ENCODE peak calls at places on chromosomes 11 and 22, in nine cellular contexts. F is Peyer's patch, B is bronchial epithelial cell, K is tibial artery, L is kidney, E is endodermal cell, A is cardiac muscle cell, R is MG63, W is left ventricle myocardium inferior. V is an unnamed sample.

GRCh38 chr11:33775832-33776231 is 1.5 kb upstream of the FBXO3 start:
- DNase-seq in W (no peak), E (no peak), B (peak), K (no peak), F (no peak), L (no peak), R (no peak), A (no peak), V (no peak)

GRCh38 chr22:24951942-24952836 is at the start of gene KIAA1671:
- DNase-seq in R (peak), B (peak), A (peak), K (peak), W (peak), F (peak), L (peak), E (peak), V (no peak)

GRCh38 chr11:128187829-128188228 is 399.5 kb downstream of the ETS1 start:
- DNase-seq in B (peak), W (no peak), A (no peak), R (no peak), K (no peak), L (no peak), F (no peak), E (no peak), V (no peak)

GRCh38 chr11:131914299-131914902 is 544.0 kb downstream of the NTM start:
- DNase-seq in L (no peak), F (no peak), E (no peak), B (no peak), W (no peak), R (no peak), A (peak), K (no peak), V (no peak)

GRCh38 chr11:61069427-61069826 is 32.9 kb upstream of the CD5 start:
- DNase-seq in W (no peak), E (peak), A (no peak), R (no peak), F (no peak), K (no peak), B (no peak), L (no peak), V (no peak)

GRCh38 chr22:41780714-41781507 is 19.6 kb upstream of the CCDC134 start:
- DNase-seq in W (peak), F (peak), K (peak), B (peak), R (no peak), L (peak), E (peak), A (peak), V (peak)

GRCh38 chr11:76210920-76211851 is 4.9 kb upstream of the WNT11 start:
- DNase-seq in R (no peak), K (no peak), A (no peak), F (no peak), L (peak), B (no peak), W (no peak), E (peak), V (no peak)

GRCh38 chr11:2586793-2587131 is 113.0 kb downstream of the KCNQ1OT1 start:
- DNase-seq in A (no peak), E (no peak), B (no peak), K (peak), F (no peak), R (no peak), W (no peak), L (no peak), V (no peak)

GRCh38 chr22:30717331-30717921 is 22.8 kb downstream of the OSBP2 start:
- DNase-seq in K (no peak), E (no peak), W (no peak), F (no peak), R (peak), L (no peak), B (peak), A (peak), V (no peak)

GRCh38 chr11:102491969-102492368 is 38.6 kb downstream of the MMP7 start:
- DNase-seq in E (no peak), A (no peak), B (no peak), K (no peak), W (no peak), L (no peak), F (no peak), R (no peak), V (no peak)

GRCh38 chr11:25562417-25562816 is 769.5 kb upstream of the ANO3 start:
- DNase-seq in R (no peak), L (no peak), F (no peak), B (no peak), K (no peak), E (no peak), W (peak), A (peak), V (no peak)

GRCh38 chr11:105227363-105227762 is 87.8 kb upstream of the CARD18 start:
- DNase-seq in W (no peak), F (no peak), B (no peak), L (no peak), K (no peak), E (no peak), R (no peak), A (no peak), V (no peak)

GRCh38 chr11:16981651-16982194 is 32.5 kb downstream of the PLEKHA7 start:
- DNase-seq in F (no peak), W (no peak), K (peak), E (peak), A (peak), B (no peak), L (peak), R (no peak), V (no peak)

GRCh38 chr11:47105974-47106373 is 70.7 kb downstream of the ARFGAP2 start:
- DNase-seq in F (no peak), W (no peak), K (no peak), L (no peak), E (no peak), B (no peak), R (no peak), A (no peak), V (no peak)

GRCh38 chr11:790721-791564 is 1.1 kb upstream of the CEND1 start:
- DNase-seq in E (peak), A (peak), R (peak), F (no peak), L (no peak), K (no peak), B (no peak), W (no peak), V (peak)

DNA sequence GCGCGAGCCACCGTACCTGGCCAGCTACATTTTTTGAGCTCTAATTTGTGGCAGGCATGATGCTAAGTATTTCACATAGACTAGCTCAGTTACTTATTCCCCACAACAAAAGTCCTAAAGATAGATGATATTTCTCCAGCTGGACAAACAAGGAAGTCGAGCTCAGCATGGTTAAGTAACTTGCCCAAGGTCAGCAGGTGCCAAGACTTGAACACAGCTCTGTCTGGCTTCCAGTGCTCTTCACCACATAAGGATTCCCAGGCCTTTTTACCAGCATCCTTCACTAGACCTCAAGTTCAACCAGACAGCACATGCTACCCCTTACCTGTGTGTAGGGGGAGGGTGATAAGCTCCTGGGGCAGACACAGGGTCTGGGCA is 177.3 kb upstream of the NCAM1 start:
- DNase-seq in R (no peak), A (no peak), F (no peak), W (no peak), B (no peak), K (no peak), L (no peak), E (no peak), V (no peak)
- H3K4me3 ChIP-seq in R (no peak), A (no peak), F (no peak), W (peak), B (no peak), K (no peak), L (no peak), E (no peak), V (no peak)

GRCh38 chr11:64868904-64869570 is 9.4 kb downstream of the EHD1 start:
- DNase-seq in F (no peak), K (peak), R (peak), B (peak), L (no peak), A (peak), W (no peak), E (no peak), V (no peak)

GRCh38 chr11:64870176-64870892 is 8.1 kb downstream of the EHD1 start:
- DNase-seq in A (peak), F (no peak), K (peak), R (peak), E (peak), B (peak), W (no peak), L (no peak), V (no peak)

GRCh38 chr11:64870893-64871849 is 7.2 kb downstream of the EHD1 start:
- DNase-seq in A (no peak), W (no peak), K (no peak), B (no peak), F (no peak), R (no peak), L (no peak), E (no peak), V (no peak)

GRCh38 chr11:64867748-64868462 is 10.5 kb downstream of the EHD1 start:
- DNase-seq in F (no peak), L (no peak), E (no peak), B (peak), K (no peak), R (no peak), W (no peak), A (no peak), V (no peak)

GRCh38 chr11:64869571-64870175 is 8.7 kb downstream of the EHD1 start:
- DNase-seq in L (no peak), R (no peak), E (peak), W (no peak), A (no peak), B (no peak), F (no peak), K (no peak), V (no peak)
- H3K4me3 ChIP-seq in L (no peak), R (no peak), E (no peak), W (peak), A (no peak), B (no peak), F (no peak), K (peak), V (peak)

DNA sequence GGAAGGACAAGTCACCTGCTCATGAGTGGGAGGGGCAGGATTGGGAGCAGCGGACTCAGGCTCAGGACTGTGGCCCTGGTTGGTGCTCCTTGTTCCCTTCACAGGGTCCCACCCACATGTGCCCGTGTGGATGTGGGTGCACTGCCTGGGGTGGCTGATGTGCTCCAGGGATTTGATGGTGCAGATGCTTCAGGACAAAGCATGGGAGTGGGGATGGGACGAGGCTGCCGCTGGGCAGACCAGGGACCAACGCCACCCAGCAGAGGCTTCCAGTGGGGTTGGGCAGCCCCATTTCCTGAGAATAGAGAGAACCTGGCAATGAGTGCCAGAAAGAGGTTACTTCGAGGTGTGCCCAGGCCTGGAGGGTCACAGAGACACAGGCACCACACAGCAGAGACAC is 65.5 kb upstream of the IGLL5 start:
- DNase-seq in R (no peak), B (no peak), A (no peak), L (no peak), E (no peak), W (no peak), K (no peak), F (no peak), V (no peak)
- H3K4me3 ChIP-seq in R (no peak), B (no peak), A (no peak), L (no peak), E (no peak), W (no peak), K (no peak), F (no peak), V (peak)

DNA sequence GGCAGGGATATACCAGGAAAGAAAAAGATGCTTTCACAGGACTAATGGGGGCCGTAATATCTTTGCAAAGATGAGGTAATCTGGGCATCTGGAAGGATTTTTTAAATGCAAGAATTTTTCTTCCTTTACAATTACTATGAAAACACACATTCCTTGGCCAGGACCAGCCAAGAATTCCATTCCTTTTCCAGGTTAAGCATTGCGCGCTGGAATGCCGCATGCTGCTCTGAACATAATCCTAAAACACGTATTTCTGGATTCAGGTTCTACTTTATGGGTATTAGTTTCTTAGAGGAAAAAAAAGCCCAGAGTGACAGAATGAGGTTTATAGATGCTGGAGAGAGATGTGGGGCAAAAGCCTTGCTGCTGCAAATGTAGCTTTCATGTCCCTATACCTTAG is 99.4 kb upstream of the SORL1-AS1 start:
- DNase-seq in W (no peak), L (no peak), K (no peak), A (no peak), R (no peak), F (no peak), B (no peak), E (no peak), V (no peak)
- H3K4me3 ChIP-seq in W (no peak), L (no peak), K (no peak), A (no peak), R (no peak), F (no peak), B (no peak), E (no peak), V (no peak)

DNA sequence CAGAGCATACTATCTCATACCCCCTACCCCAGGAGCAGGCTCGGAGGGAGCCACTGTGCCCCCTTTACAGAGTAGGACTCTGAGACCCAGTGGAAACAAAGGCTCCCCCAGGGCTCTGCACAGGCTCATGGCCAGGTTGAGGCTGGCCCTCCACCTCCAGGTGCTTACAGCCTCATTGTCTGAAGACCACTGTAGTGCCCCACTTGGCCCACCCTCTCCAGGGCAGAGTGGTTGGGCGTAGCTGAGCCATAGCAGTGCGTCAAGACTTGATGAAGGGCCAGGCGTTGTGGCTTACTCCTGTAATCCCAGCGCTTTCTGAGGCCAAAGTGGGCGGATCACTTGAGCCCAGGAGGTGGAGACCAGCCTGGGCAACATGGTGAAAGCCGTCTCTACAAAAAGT is 1.7 kb downstream of the ANKRD13D start:
- DNase-seq in L (peak), B (no peak), W (peak), E (no peak), F (no peak), K (no peak), R (no peak), A (peak), V (no peak)
- H3K4me3 ChIP-seq in L (no peak), B (no peak), W (peak), E (no peak), F (no peak), K (no peak), R (no peak), A (no peak), V (no peak)

GRCh38 chr22:22422629-22423112 is 85.9 kb downstream of the ZNF280B start:
- DNase-seq in K (no peak), W (peak), B (peak), E (peak), R (peak), L (no peak), A (peak), F (peak), V (peak)
- H3K4me3 ChIP-seq in K (no peak), W (no peak), B (no peak), E (no peak), R (no peak), L (no peak), A (no peak), F (no peak), V (no peak)

GRCh38 chr11:94638278-94638901 is 71.2 kb downstream of the PIWIL4 start:
- DNase-seq in E (no peak), L (no peak), K (no peak), F (no peak), W (no peak), A (peak), B (no peak), R (no peak), V (no peak)
- H3K4me3 ChIP-seq in E (no peak), L (no peak), K (peak), F (no peak), W (peak), A (no peak), B (no peak), R (no peak), V (no peak)

DNA sequence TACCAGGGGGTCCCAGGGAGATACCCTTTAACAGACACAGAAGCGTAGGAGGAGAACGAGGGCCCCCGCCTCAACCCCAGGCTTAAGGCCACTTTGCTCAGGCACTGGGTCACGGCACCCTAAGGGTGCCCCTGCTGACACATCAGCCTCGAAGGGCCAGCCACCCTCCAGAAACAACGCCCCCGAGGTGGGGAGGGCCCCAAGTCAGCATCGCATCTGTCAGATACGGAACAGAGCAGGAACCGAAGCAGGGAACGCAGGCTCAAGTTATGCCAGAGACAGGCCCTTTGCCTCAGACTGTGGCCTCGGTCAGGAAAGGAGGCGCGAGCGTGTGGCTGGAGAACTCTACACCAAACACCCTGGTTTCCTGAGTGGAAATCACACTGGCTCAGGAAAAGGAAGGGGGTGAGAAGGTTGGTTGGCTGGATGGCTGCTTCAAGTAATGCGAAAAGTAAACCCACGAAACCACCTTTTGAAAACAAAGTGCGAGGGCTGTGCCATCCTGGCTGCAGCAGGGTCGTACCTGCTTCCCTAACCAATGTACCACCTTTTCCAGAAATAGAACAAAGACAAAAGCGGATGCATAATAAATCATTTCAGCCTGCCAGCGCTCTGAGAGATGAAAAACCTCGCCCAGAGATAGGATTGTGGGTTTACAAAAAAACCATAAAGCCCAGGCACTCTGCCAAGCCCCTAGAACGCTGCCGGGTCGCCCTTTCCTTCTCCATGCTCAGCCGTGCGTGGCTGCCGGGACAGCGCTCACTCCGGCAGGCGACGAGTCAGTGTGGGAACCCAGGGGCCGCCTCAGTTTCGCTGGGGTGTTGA is 38.5 kb downstream of the TRMU start:
- DNase-seq in W (no peak), B (no peak), K (no peak), F (no peak), L (no peak), E (no peak), R (no peak), A (no peak), V (no peak)
- H3K4me3 ChIP-seq in W (no peak), B (no peak), K (no peak), F (no peak), L (no peak), E (no peak), R (no peak), A (no peak), V (no peak)

GRCh38 chr11:77515063-77515462 is 41.2 kb upstream of the PAK1 start:
- DNase-seq in E (no peak), W (no peak), K (no peak), R (no peak), F (no peak), A (no peak), B (peak), L (no peak), V (no peak)
- H3K4me3 ChIP-seq in E (no peak), W (no peak), K (no peak), R (no peak), F (no peak), A (no peak), B (no peak), L (no peak), V (no peak)